ENCODE peak calls at places on chromosomes 11 and 22, in five cellular contexts. U is pancreas, B is thoracic aorta, N is upper lobe of right lung, M is left lung. L is an unnamed sample. For H3K4me1, the result is how much of the 10 kb centered on the place peaks cover.

GRCh38 chr11:44565008-44565745 is at the start of gene CD82:
- ATAC-seq in M (peak), U (peak), B (peak), N (peak), L (peak)

GRCh38 chr11:22635689-22636088 is 10.1 kb upstream of the FANCF start:
- ATAC-seq in U (no peak), N (peak), B (no peak), M (no peak), L (no peak)

GRCh38 chr11:59668188-59668949 is 468 bp downstream of the PATL1 start:
- ATAC-seq in B (peak), M (peak), N (peak), U (peak), L (peak)

GRCh38 chr11:33690290-33691050 is 10.2 kb downstream of the C11orf91 start:
- ATAC-seq in U (peak), M (peak), B (peak), N (peak), L (peak)

GRCh38 chr11:109062445-109062844 is 359.5 kb upstream of the C11orf87 start:
- ATAC-seq in N (no peak), B (no peak), M (no peak), U (no peak), L (no peak)

GRCh38 chr11:108751444-108751843 is 86.6 kb downstream of the DDX10 start:
- ATAC-seq in M (no peak), U (no peak), B (no peak), N (no peak), L (no peak)

GRCh38 chr11:76361773-76362172 is 19.2 kb downstream of the THAP12 start:
- ATAC-seq in B (no peak), U (no peak), N (no peak), M (no peak), L (no peak)

GRCh38 chr11:76523147-76523546 is 78.3 kb downstream of the EMSY start:
- ATAC-seq in B (no peak), U (no peak), M (peak), N (no peak), L (no peak)

GRCh38 chr11:35372565-35373283 is 46.6 kb downstream of the SLC1A2 start:
- ATAC-seq in N (peak), U (peak), M (no peak), B (no peak), L (no peak)

GRCh38 chr11:11335043-11335442 is 18.0 kb downstream of the CSNK2A3 start:
- ATAC-seq in M (no peak), N (no peak), U (no peak), B (no peak), L (no peak)

GRCh38 chr11:112882494-112883381 is 78.5 kb upstream of the NCAM1 start:
- ATAC-seq in N (no peak), U (no peak), M (no peak), B (no peak), L (no peak)

GRCh38 chr11:133570376-133570775 is 38.1 kb upstream of the OPCML start:
- ATAC-seq in M (no peak), N (no peak), U (no peak), B (no peak), L (no peak)

GRCh38 chr11:65163684-65164083 is 6.3 kb upstream of the SPDYC start:
- ATAC-seq in N (no peak), B (no peak), M (no peak), U (no peak), L (no peak)

GRCh38 chr22:25013634-25014033 is 61.1 kb downstream of the KIAA1671 start:
- ATAC-seq in U (no peak), B (no peak), N (peak), M (peak), L (peak)

GRCh38 chr11:78290293-78291176 is 101.8 kb downstream of the USP35 start:
- ATAC-seq in U (peak), N (peak), M (peak), B (peak), L (peak)

GRCh38 chr11:2716376-2717095 is 16.7 kb upstream of the KCNQ1OT1 start:
- ATAC-seq in N (no peak), M (no peak), B (no peak), U (no peak), L (no peak)

GRCh38 chr11:130522284-130522961 is 74.0 kb downstream of the ADAMTS15 start:
- ATAC-seq in U (peak), M (peak), B (peak), N (peak), L (peak)

GRCh38 chr11:7499046-7499445 is 13.7 kb downstream of the OLFML1 start:
- ATAC-seq in U (no peak), N (no peak), M (no peak), B (no peak), L (no peak)

GRCh38 chr11:63920126-63920869 is 3.3 kb upstream of the RCOR2 start:
- ATAC-seq in M (peak), N (peak), B (peak), U (peak), L (peak)

GRCh38 chr11:43942651-43943356 is 367 bp downstream of the C11orf96 start:
- ATAC-seq in M (peak), U (no peak), B (no peak), N (peak), L (peak)

GRCh38 chr11:63251312-63251711 is 7.9 kb upstream of the SLC22A25 start:
- ATAC-seq in B (no peak), M (no peak), N (no peak), U (no peak), L (no peak)

GRCh38 chr11:96035031-96035743 is 111.3 kb upstream of the MTMR2 start:
- ATAC-seq in N (peak), M (peak), U (peak), B (no peak), L (peak)

GRCh38 chr11:114075343-114075610 is 15.8 kb downstream of the ZBTB16 start:
- ATAC-seq in N (no peak), B (no peak), M (no peak), U (no peak), L (no peak)
- H3K4me3 ChIP-seq in N (peak), B (peak), M (no peak), U (no peak), L (peak)

DNA sequence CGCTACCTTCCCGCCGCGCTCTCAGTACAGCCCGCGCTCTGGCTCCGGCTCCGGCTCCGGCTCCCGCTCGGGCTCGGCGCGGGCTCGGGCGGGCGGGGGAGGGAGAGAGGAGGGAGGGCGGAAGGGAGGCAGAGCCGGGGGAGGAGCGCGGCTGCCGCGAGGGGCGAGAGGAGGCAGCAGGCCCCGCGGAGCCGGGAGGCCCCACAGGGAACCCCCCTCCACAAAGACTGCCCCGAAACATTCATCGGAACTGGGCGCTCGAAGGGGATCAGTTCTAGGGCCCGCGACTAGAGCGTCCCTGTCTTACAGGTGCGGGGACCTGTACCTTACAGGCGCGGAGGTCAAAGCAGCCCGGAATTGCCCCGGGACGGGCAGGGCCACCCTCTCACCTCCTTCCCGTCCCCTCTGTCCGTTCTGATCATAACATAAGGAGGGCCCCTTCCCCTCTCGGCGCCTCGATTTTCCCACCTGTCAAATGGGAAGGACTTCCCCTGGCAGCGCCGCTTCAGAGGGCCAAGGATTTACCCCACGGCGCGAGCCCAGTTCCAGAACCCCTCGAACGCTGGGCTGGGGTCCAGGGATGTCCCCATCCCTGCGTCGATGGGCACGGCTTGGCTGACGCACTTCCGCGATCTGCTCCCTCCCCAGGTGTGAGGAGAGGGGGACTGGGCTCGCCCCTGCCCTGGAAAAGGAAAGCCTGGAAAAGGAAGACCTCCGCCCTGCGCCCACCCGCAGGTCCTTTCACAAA is at the start of gene SHISA8:
- ATAC-seq in N (peak), M (peak), U (peak), B (no peak), L (peak)
- H3K27ac ChIP-seq in N (no peak), M (no peak), U (no peak), B (no peak), L (no peak)

GRCh38 chr22:42265321-42265720 is 5.1 kb downstream of the TCF20 start:
- ATAC-seq in N (no peak), M (no peak), B (no peak), U (no peak), L (no peak)
- H3K4me1 ChIP-seq in N (under half), M (under half), B (under half), U (under half), L (under half)

GRCh38 chr22:46678785-46679700 is 58.9 kb downstream of the GRAMD4 start:
- ATAC-seq in N (no peak), U (no peak), M (no peak), B (no peak), L (no peak)
- H3K4me3 ChIP-seq in N (no peak), U (no peak), M (no peak), B (no peak), L (no peak)

GRCh38 chr22:38870791-38871359 is 1.1 kb downstream of the CBX6 start:
- ATAC-seq in U (no peak), N (no peak), B (no peak), M (no peak), L (no peak)

GRCh38 chr22:38868886-38869381 is 3.1 kb downstream of the CBX6 start:
- ATAC-seq in N (peak), B (no peak), M (peak), U (peak), L (no peak)

GRCh38 chr22:38869663-38870062 is 2.4 kb downstream of the CBX6 start:
- ATAC-seq in B (no peak), N (no peak), M (no peak), U (no peak), L (no peak)

GRCh38 chr22:38871360-38872171 is 450 bp downstream of the CBX6 start:
- ATAC-seq in M (peak), B (no peak), U (peak), N (no peak), L (peak)

DNA sequence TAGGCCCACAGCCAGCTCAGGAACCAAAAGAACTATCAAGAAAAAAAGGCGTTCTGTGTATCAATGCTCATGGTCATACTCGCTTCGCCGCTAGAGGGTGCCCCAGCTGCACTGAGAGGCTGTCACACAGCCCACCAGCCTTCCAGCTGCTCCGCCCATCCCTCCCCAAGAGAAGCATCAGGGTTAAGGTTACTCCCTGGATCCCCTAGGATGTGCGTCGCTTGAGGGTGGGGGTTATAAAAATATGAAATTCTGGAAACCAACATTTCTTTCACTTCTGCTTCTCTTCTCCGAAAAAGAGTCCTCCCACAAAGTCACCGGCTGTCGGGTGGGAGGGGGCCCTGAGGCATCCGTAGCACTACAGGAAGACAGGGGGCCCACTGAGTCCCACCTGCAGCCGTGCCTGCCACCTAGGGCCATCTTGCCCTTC is 1.7 kb downstream of the CBX6 start:
- ATAC-seq in U (peak), N (peak), B (no peak), M (peak), L (peak)
- H3K27ac ChIP-seq in U (peak), N (peak), B (no peak), M (no peak), L (peak)